ENCODE peak calls at places on chromosome 1, in seven cellular contexts. B is NCI-H510A; T is CD4-positive, CD25-positive, alpha-beta regulatory T cell; J is fibroblast of pulmonary artery; O is upper lobe of right lung; P is left cardiac atrium; L is AG09309. N is an unnamed sample.

GRCh38 chr1:63704443-63704842 is 69.4 kb upstream of the ROR1 start:
- DNase-seq in B (no peak), T (no peak), J (peak; percentile 17), O (no peak), P (no peak), L (no peak), N (no peak)

GRCh38 chr1:75373542-75374159 is 237.3 kb downstream of the SLC44A5 start:
- DNase-seq in B (no peak), T (no peak), J (no peak), O (no peak), P (no peak), L (no peak), N (no peak)

GRCh38 chr1:39643705-39644104 is 4.3 kb upstream of the HEYL start:
- DNase-seq in B (no peak), T (no peak), J (no peak), O (no peak), P (no peak), L (no peak), N (no peak)

GRCh38 chr1:202210370-202210769 is 16.8 kb downstream of the LGR6 start:
- DNase-seq in B (peak; percentile 55), T (no peak), J (peak; percentile 14), O (no peak), P (no peak), L (no peak), N (no peak)

GRCh38 chr1:226938903-226939438 is 1.1 kb upstream of the COQ8A start:
- DNase-seq in B (no peak), T (no peak), J (peak; percentile 65), O (no peak), P (no peak), L (peak; percentile 14), N (no peak)

GRCh38 chr1:101148987-101149386 is 87.8 kb upstream of the S1PR1 start:
- DNase-seq in B (no peak), T (no peak), J (peak; percentile 62), O (no peak), P (no peak), L (no peak), N (no peak)

GRCh38 chr1:202349263-202349928 is 897 bp downstream of the PPP1R12B start:
- DNase-seq in B (no peak), T (peak; percentile 14), J (peak; percentile 86), O (no peak), P (peak; percentile 30), L (peak; percentile 11), N (no peak)

GRCh38 chr1:100584761-100585745 is 47.1 kb downstream of the GPR88 start:
- DNase-seq in B (no peak), T (no peak), J (peak; percentile 68), O (no peak), P (no peak), L (no peak), N (no peak)

GRCh38 chr1:203592728-203593127 is 33.9 kb upstream of the ATP2B4 start:
- DNase-seq in B (no peak), T (no peak), J (peak; percentile 95), O (no peak), P (no peak), L (no peak), N (no peak)

GRCh38 chr1:3060112-3060511 is 8.9 kb upstream of the PRDM16 start:
- DNase-seq in B (no peak), T (no peak), J (no peak), O (peak; percentile 50), P (no peak), L (no peak), N (no peak)

GRCh38 chr1:235601087-235601486 is 48.5 kb downstream of the GNG4 start:
- DNase-seq in B (no peak), T (no peak), J (peak; percentile 21), O (no peak), P (no peak), L (no peak), N (no peak)

GRCh38 chr1:86833461-86834215 is 80.3 kb downstream of the SELENOF start:
- DNase-seq in B (peak; percentile 88), T (peak; percentile 59), J (peak; percentile 94), O (peak; percentile 70), P (peak; percentile 77), L (peak; percentile 68), N (peak; percentile 65)

GRCh38 chr1:239303289-239303688 is 83.1 kb upstream of the CHRM3 start:
- DNase-seq in B (no peak), T (no peak), J (no peak), O (no peak), P (no peak), L (no peak), N (no peak)

GRCh38 chr1:234294109-234294845 is 79.0 kb upstream of the COA6 start:
- DNase-seq in B (no peak), T (no peak), J (no peak), O (no peak), P (no peak), L (no peak), N (no peak)

GRCh38 chr1:35049116-35049515 is 17.4 kb upstream of the ZMYM6 start:
- DNase-seq in B (no peak), T (no peak), J (no peak), O (no peak), P (no peak), L (peak; percentile 40), N (no peak)

GRCh38 chr1:91827094-91828006 is 58.6 kb downstream of the TGFBR3 start:
- DNase-seq in B (peak; percentile 57), T (no peak), J (no peak), O (no peak), P (peak; percentile 67), L (no peak), N (no peak)

GRCh38 chr1:2405588-2406295 is 6.6 kb downstream of the PEX10 start:
- DNase-seq in B (no peak), T (no peak), J (no peak), O (no peak), P (no peak), L (no peak), N (no peak)

GRCh38 chr1:186404454-186405051 is 28.9 kb downstream of the ODR4 start:
- DNase-seq in B (no peak), T (peak; percentile 67), J (peak; percentile 92), O (no peak), P (no peak), L (peak; percentile 46), N (peak; percentile 26)

GRCh38 chr1:78279051-78279450 is 211.7 kb upstream of the PTGFR start:
- DNase-seq in B (no peak), T (no peak), J (peak; percentile 88), O (no peak), P (no peak), L (peak; percentile 89), N (peak; percentile 94)

GRCh38 chr1:43766818-43767525 is 59.6 kb downstream of the ST3GAL3 start:
- DNase-seq in B (no peak), T (no peak), J (no peak), O (no peak), P (no peak), L (no peak), N (no peak)

GRCh38 chr1:183635112-183635605 is 424 bp downstream of the ARPC5 start:
- DNase-seq in B (no peak), T (no peak), J (peak; percentile 39), O (peak; percentile 85), P (no peak), L (no peak), N (no peak)

GRCh38 chr1:181317261-181317924 is 165.9 kb upstream of the CACNA1E start:
- DNase-seq in B (no peak), T (no peak), J (no peak), O (no peak), P (no peak), L (no peak), N (no peak)

GRCh38 chr1:181440510-181440909 is 42.8 kb upstream of the CACNA1E start:
- DNase-seq in B (no peak), T (no peak), J (no peak), O (no peak), P (no peak), L (no peak), N (no peak)

GRCh38 chr1:27958513-27958912 is 1.3 kb upstream of the XKR8 start:
- DNase-seq in B (no peak), T (no peak), J (no peak), O (no peak), P (no peak), L (no peak), N (no peak)

GRCh38 chr1:62593825-62594394 is 3.4 kb upstream of the ANGPTL3 start:
- DNase-seq in B (no peak), T (no peak), J (peak; percentile 20), O (no peak), P (no peak), L (no peak), N (no peak)

GRCh38 chr1:79785964-79786363 is 779.4 kb upstream of the ADGRL4 start:
- DNase-seq in B (no peak), T (no peak), J (no peak), O (no peak), P (no peak), L (no peak), N (no peak)

GRCh38 chr1:184212649-184213314 is 161.3 kb downstream of the TSEN15 start:
- DNase-seq in B (no peak), T (no peak), J (peak; percentile 87), O (no peak), P (no peak), L (peak; percentile 69), N (peak; percentile 74)

GRCh38 chr1:63304410-63304809 is 18.0 kb upstream of the FOXD3 start:
- DNase-seq in B (no peak), T (no peak), J (no peak), O (no peak), P (no peak), L (no peak), N (no peak)

GRCh38 chr1:58076258-58076657 is 470.3 kb downstream of the OMA1 start:
- DNase-seq in B (no peak), T (no peak), J (no peak), O (no peak), P (no peak), L (no peak), N (no peak)

GRCh38 chr1:58748625-58749198 is 35.1 kb downstream of the JUN start:
- DNase-seq in B (no peak), T (no peak), J (no peak), O (no peak), P (no peak), L (no peak), N (no peak)

GRCh38 chr1:40232444-40232843 is 15.3 kb upstream of the TMCO2 start:
- DNase-seq in B (no peak), T (peak; percentile 79), J (no peak), O (no peak), P (no peak), L (no peak), N (no peak)

GRCh38 chr1:175824079-175824478 is 80.7 kb upstream of the TNR start:
- DNase-seq in B (no peak), T (no peak), J (no peak), O (no peak), P (no peak), L (no peak), N (no peak)

GRCh38 chr1:200328379-200328778 is 81.5 kb downstream of the ZNF281 start:
- DNase-seq in B (no peak), T (no peak), J (no peak), O (no peak), P (no peak), L (no peak), N (no peak)

GRCh38 chr1:197400522-197400902 is 132.5 kb downstream of the CRB1 start:
- DNase-seq in B (no peak), T (no peak), J (no peak), O (no peak), P (no peak), L (no peak), N (no peak)

GRCh38 chr1:193916452-193916851 is 730.0 kb upstream of the B3GALT2 start:
- DNase-seq in B (no peak), T (no peak), J (no peak), O (no peak), P (no peak), L (no peak), N (no peak)

GRCh38 chr1:14539309-14539708 is 59.2 kb upstream of the KAZN start:
- DNase-seq in B (no peak), T (no peak), J (no peak), O (no peak), P (no peak), L (no peak), N (no peak)

GRCh38 chr1:45260244-45260643 is 53.8 kb upstream of the ZSWIM5 start:
- DNase-seq in B (no peak), T (no peak), J (no peak), O (no peak), P (no peak), L (no peak), N (no peak)